ENCODE peak calls at places on chromosomes 4 and X, in four cellular contexts. F is stimulated activated effector memory CD8-positive, alpha-beta T cell treated with anti-CD3 and anti-CD28 coated beads, Interleukin-12 subunit alpha, Interleukin-12 subunit beta, amount 100 ng/mL, for 72 hours; L is islet precursor cell; J is MCF 10A. R is an unnamed sample.

GRCh38 chr4:83865417-83866150 is 329.7 kb downstream of the GPAT3 start:
- DNase-seq in J (no peak), F (no peak), L (no peak), R (no peak)

GRCh38 chr4:176875441-176875930 is 82.8 kb upstream of the VEGFC start:
- DNase-seq in L (peak; percentile 80), J (peak; percentile 11), F (no peak), R (no peak)

GRCh38 chrX:56726609-56727008 is 2.4 kb upstream of the NBDY start:
- DNase-seq in J (peak; percentile 60), F (no peak), L (no peak), R (no peak)

GRCh38 chrX:2351999-2352995 is 148.5 kb downstream of the DHRSX start:
- DNase-seq in J (peak; percentile 55), L (peak; percentile 69), F (no peak), R (peak; percentile 88)

GRCh38 chr4:28334221-28334620 is 1473.6 kb downstream of the STIM2 start:
- DNase-seq in J (no peak), L (no peak), F (no peak), R (no peak)

GRCh38 chr4:21451032-21451431 is 497.5 kb downstream of the KCNIP4 start:
- DNase-seq in L (no peak), J (peak; percentile 67), F (no peak), R (no peak)

GRCh38 chr4:152308925-152309324 is 227.0 kb downstream of the FBXW7 start:
- DNase-seq in L (no peak), J (no peak), F (no peak), R (no peak)

GRCh38 chr4:8277356-8278008 is 7.9 kb downstream of the HTRA3 start:
- DNase-seq in J (no peak), L (no peak), F (no peak), R (no peak)

GRCh38 chr4:143025111-143025704 is 159.5 kb upstream of the USP38 start:
- DNase-seq in L (peak; percentile 72), F (no peak), J (peak; percentile 64), R (no peak)

R was measured in hepatic stellate cell.